ENCODE peak calls at places on chromosome 22, in five cellular contexts. S is HCT116, V is SK-N-SH, Z is HepG2, P is GM12878. O is an unnamed sample.

GRCh38 chr22:23263651-23264555 is 83.6 kb downstream of the BCR start:
- DNase-seq in S (no peak), V (no peak), Z (no peak), P (no peak), O (no peak)

GRCh38 chr22:19448076-19448607 is 631 bp upstream of the C22orf39 start:
- DNase-seq in S (no peak), V (peak; percentile 76), Z (peak; percentile 55), P (no peak), O (peak; percentile 38)

GRCh38 chr22:24444251-24444650 is 16.9 kb downstream of the ADORA2A start:
- DNase-seq in S (no peak), V (no peak), Z (no peak), P (no peak), O (no peak)

GRCh38 chr22:17712441-17712840 is 61.8 kb downstream of the BID start:
- DNase-seq in S (no peak), V (no peak), Z (no peak), P (no peak), O (no peak)

GRCh38 chr22:48644108-48644507 is 1183.6 kb downstream of the BRD1 start:
- DNase-seq in S (no peak), V (no peak), Z (peak; percentile 46), P (no peak), O (no peak)

GRCh38 chr22:38984224-38984623 is 2.1 kb downstream of the APOBEC3B start:
- DNase-seq in S (no peak), V (no peak), Z (no peak), P (no peak), O (no peak)

GRCh38 chr22:16915711-16916110 is 90.5 kb upstream of the XKR3 start:
- DNase-seq in S (no peak), V (no peak), Z (no peak), P (no peak), O (no peak)

GRCh38 chr22:21940521-21940920 is 12.1 kb downstream of the PPM1F start:
- DNase-seq in S (no peak), V (no peak), Z (no peak), P (no peak), O (no peak)

GRCh38 chr22:22167791-22168189 is 76.8 kb upstream of the VPREB1 start:
- DNase-seq in S (no peak), V (no peak), Z (no peak), P (peak; percentile 79), O (no peak)

GRCh38 chr22:19143967-19144400 is 467 bp downstream of the ESS2 start:
- DNase-seq in S (no peak), V (no peak), Z (no peak), P (no peak), O (no peak)

GRCh38 chr22:31577711-31578110 is 81.4 kb downstream of the SFI1 start:
- DNase-seq in S (no peak), V (no peak), Z (no peak), P (no peak), O (no peak)

GRCh38 chr22:31578171-31578570 is 81.8 kb downstream of the SFI1 start:
- DNase-seq in S (no peak), V (no peak), Z (no peak), P (no peak), O (no peak)

GRCh38 chr22:31583861-31584485 is 78.0 kb downstream of the PISD start:
- DNase-seq in S (no peak), V (no peak), Z (no peak), P (no peak), O (no peak)

GRCh38 chr22:31575190-31575589 is 78.9 kb downstream of the SFI1 start:
- DNase-seq in S (no peak), V (no peak), Z (no peak), P (no peak), O (no peak)

DNA sequence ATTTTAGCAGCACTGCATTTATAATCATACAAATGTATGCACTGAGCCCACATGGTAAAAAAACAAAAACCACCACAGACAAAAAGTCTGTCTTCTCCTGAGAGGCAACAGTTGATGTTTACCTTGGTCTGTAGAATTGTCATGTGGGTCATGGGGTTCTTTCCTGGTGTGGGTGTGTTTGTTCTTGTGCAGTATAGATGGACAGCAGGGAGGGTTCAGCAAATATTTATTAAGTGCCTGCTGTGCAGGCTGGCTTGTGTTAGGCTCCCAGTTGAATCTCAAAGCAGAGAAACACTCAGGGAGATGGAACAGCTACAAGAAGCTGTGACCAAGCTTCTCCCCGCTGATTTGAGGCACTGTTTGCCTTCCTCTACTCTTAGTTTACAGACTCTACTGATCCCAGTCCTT is 82.2 kb downstream of the PISD start:
- DNase-seq in S (no peak), V (no peak), Z (peak; percentile 96), P (no peak), O (peak; percentile 93)
- TF ChIP-seq JUND in S (no peak), V (no peak), Z (no peak), P (no peak), O (peak; percentile 15)

GRCh38 chr22:44039566-44040171 is 15.6 kb downstream of the PARVB start:
- DNase-seq in S (no peak), V (no peak), Z (no peak), P (no peak), O (no peak)
- TF ChIP-seq JUND in S (no peak), V (no peak), Z (no peak), P (no peak), O (no peak)

GRCh38 chr22:42188808-42189447 is 58.3 kb upstream of the CYP2D6 start:
- DNase-seq in S (peak; percentile 46), V (no peak), Z (no peak), P (no peak), O (no peak)
- TF ChIP-seq JUND in S (peak; percentile 53), V (no peak), Z (no peak), P (no peak), O (no peak)

GRCh38 chr22:20548806-20549205 is 41.4 kb downstream of the MED15 start:
- DNase-seq in S (no peak), V (no peak), Z (no peak), P (no peak), O (no peak)

GRCh38 chr22:20550057-20550817 is 42.8 kb downstream of the MED15 start:
- DNase-seq in S (no peak), V (no peak), Z (no peak), P (no peak), O (no peak)

GRCh38 chr22:20547029-20547428 is 39.6 kb downstream of the MED15 start:
- DNase-seq in S (no peak), V (no peak), Z (no peak), P (no peak), O (no peak)

GRCh38 chr22:20550851-20551744 is 43.7 kb downstream of the MED15 start:
- DNase-seq in S (no peak), V (no peak), Z (no peak), P (peak; percentile 12), O (no peak)

DNA sequence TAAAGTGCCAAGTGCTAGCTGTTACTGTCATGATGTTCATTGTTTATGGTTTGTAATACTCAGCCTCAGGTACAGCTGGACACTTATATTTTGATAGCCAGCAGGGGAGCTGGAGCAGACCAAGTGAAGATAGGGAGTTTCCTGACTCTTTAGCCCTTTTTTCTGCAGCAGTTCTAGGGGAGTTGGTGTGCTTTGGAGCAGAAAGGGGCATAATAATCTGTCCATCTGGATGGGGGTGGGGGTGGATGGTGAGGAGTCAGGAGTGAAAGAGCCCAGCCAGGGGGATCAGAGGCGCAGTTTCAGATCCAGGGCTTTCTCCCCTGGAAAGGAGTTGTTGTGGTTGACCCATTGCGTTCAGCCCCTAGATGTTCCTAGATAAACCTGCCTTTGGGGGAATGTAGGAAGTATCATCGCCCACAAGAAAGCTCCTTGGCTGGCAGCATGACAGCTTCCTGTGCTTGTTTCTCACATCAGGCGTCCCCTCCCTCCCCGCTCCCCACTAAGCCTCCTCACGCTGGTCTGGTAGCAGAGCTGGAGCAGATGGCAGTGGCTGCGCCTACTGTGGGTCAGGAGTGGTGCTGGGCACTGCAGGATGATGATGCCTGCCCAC is 41.9 kb downstream of the MED15 start:
- DNase-seq in S (no peak), V (no peak), Z (no peak), P (no peak), O (no peak)
- TF ChIP-seq JUND in S (no peak), V (no peak), Z (no peak), P (no peak), O (no peak)

GRCh38 chr22:40995821-40996220 is 44.6 kb downstream of the RBX1 start:
- DNase-seq in S (no peak), V (no peak), Z (no peak), P (no peak), O (no peak)

GRCh38 chr22:40991298-40991697 is 40.1 kb downstream of the RBX1 start:
- DNase-seq in S (no peak), V (no peak), Z (no peak), P (no peak), O (no peak)
- TF ChIP-seq JUND in S (no peak), V (no peak), Z (no peak), P (no peak), O (no peak)

DNA sequence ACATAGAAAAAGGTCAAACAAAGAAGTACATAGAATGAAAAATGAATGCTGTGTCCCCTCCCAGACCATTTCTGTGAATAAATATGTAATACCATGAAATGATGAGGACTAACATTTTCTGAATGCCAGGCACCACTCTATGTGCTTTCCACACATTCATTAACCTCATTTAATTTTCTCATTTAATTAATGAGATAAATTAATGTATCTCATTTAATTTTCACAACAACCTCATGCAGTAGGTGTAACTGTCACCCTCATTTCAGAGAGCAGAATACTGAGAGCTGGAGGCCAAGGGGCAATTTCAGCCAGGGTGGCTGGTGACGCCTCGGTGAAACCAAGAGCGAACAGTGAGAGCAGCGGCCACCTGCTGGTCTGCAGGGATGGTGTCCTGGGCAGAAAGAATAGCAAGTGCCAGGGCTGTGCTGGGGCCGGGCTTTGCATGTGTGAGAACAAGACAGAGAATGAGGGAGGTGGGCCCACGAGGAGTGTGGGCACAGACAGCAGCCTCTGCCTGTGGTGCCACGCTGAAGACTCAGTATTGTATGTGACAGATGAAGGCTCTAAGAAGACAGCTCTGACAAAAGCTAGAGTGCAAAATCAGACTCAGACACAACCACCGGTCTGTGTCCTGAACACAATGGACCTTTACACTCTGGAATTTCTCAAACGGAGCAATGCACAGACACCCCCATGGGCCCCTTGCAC is 1.8 kb upstream of the SERPIND1 start:
- DNase-seq in S (no peak), V (no peak), Z (peak; percentile 70), P (no peak), O (no peak)
- TF ChIP-seq JUND in S (no peak), V (no peak), Z (no peak), P (no peak), O (no peak)

GRCh38 chr22:45704648-45705047 is 33.0 kb downstream of the ATXN10 start:
- DNase-seq in S (no peak), V (no peak), Z (no peak), P (no peak), O (no peak)
- TF ChIP-seq JUND in S (no peak), V (no peak), Z (no peak), P (no peak), O (no peak)